ENCODE peak calls at places on chromosome 14, in five cellular contexts. O, I, Y, H and R are unnamed samples.

GRCh38 chr14:71398450-71398849 is 491.2 kb downstream of the PCNX1 start:
- ATAC-seq in O (no peak), H (no peak), I (no peak), Y (no peak), R (peak)

GRCh38 chr14:59281613-59282012 is 93.1 kb downstream of the DAAM1 start:
- ATAC-seq in Y (peak), O (no peak), I (no peak), H (no peak), R (no peak)

GRCh38 chr14:54686871-54687749 is 120.2 kb downstream of the SAMD4A start:
- ATAC-seq in O (no peak), I (no peak), Y (peak), H (peak), R (no peak)

GRCh38 chr14:39459795-39460478 is 27.7 kb upstream of the FBXO33 start:
- ATAC-seq in I (no peak), Y (no peak), H (no peak), O (no peak), R (peak)

GRCh38 chr14:92039073-92039719 is 663 bp downstream of the TRIP11 start:
- ATAC-seq in Y (peak), I (peak), H (peak), O (peak), R (peak)

GRCh38 chr14:42000450-42000849 is 393.8 kb downstream of the LRFN5 start:
- ATAC-seq in I (no peak), H (no peak), Y (no peak), O (no peak), R (no peak)

GRCh38 chr14:64792871-64793560 is 86.7 kb downstream of the SPTB start:
- ATAC-seq in Y (no peak), O (no peak), I (no peak), H (no peak), R (no peak)

GRCh38 chr14:71985538-71986234 is 53.5 kb downstream of the RGS6 start:
- ATAC-seq in O (no peak), I (no peak), H (no peak), Y (peak), R (no peak)

GRCh38 chr14:50759800-50760543 is 71.0 kb downstream of the NIN start:
- ATAC-seq in H (no peak), I (no peak), Y (no peak), O (no peak), R (no peak)

GRCh38 chr14:85516239-85517112 is 13.5 kb upstream of the FLRT2 start:
- ATAC-seq in H (no peak), O (no peak), Y (no peak), I (no peak), R (no peak)

GRCh38 chr14:72024043-72024407 is 91.8 kb downstream of the RGS6 start:
- ATAC-seq in Y (no peak), I (peak), O (no peak), H (peak), R (peak)

GRCh38 chr14:77104393-77104792 is 6.3 kb downstream of the CIPC start:
- ATAC-seq in H (no peak), Y (no peak), I (no peak), O (no peak), R (no peak)

GRCh38 chr14:100314724-100315123 is 8.4 kb upstream of the SLC25A47 start:
- ATAC-seq in Y (no peak), H (no peak), O (no peak), I (no peak), R (no peak)

GRCh38 chr14:105168093-105168420 is 519 bp downstream of the JAG2 start:
- ATAC-seq in I (no peak), O (peak), H (no peak), Y (no peak), R (no peak)